ENCODE peak calls at places on chromosomes 1 and 21, in nine cellular contexts. Y, J, Z, H, A, C, D, T and P are unnamed samples.
A peak's percentile ranks its signal among the peaks of the same experiment; 100 is the strongest.

GRCh38 chr1:3069491-3070303 is 694 bp downstream of the PRDM16 start:
- DNase-seq in Y (no peak), J (peak; percentile 57), Z (peak; percentile 33), A (no peak), H (peak; percentile 94), C (peak; percentile 48), T (no peak), D (no peak), P (peak; percentile 4)

GRCh38 chr1:92404661-92405060 is 82.1 kb downstream of the GFI1 start:
- DNase-seq in T (no peak), A (no peak), J (peak; percentile 45), H (no peak), Y (no peak), D (no peak), Z (no peak), C (peak; percentile 33), P (peak; percentile 71)

GRCh38 chr1:53327183-53327941 is 508 bp downstream of the LRP8 start:
- DNase-seq in J (peak; percentile 33), Z (peak; percentile 34), A (peak; percentile 71), Y (peak; percentile 53), D (peak; percentile 46), T (peak; percentile 20), H (peak; percentile 47), C (peak; percentile 33), P (peak; percentile 60)

GRCh38 chr1:243623831-243624230 is 226.2 kb downstream of the AKT3 start:
- DNase-seq in H (peak; percentile 12), A (no peak), T (peak; percentile 73), D (no peak), C (peak; percentile 84), J (peak; percentile 64), Z (peak; percentile 59), Y (no peak), P (peak; percentile 90)

GRCh38 chr1:41620365-41621169 is 136.1 kb upstream of the EDN2 start:
- DNase-seq in J (no peak), Z (no peak), Y (no peak), T (no peak), A (no peak), D (no peak), H (no peak), C (no peak), P (no peak)

GRCh38 chr1:12056331-12056841 is 6.7 kb upstream of the TNFRSF8 start:
- DNase-seq in Y (no peak), A (no peak), D (no peak), T (peak; percentile 9), J (no peak), Z (no peak), C (no peak), H (no peak), P (peak; percentile 66)

GRCh38 chr1:144101397-144102050 is 129.7 kb upstream of the FAM72C start:
- DNase-seq in D (no peak), T (no peak), J (no peak), H (no peak), A (no peak), C (no peak), Z (no peak), Y (no peak), P (no peak)

GRCh38 chr1:167543566-167543965 is 10.0 kb downstream of the CREG1 start:
- DNase-seq in A (no peak), C (no peak), T (no peak), Z (no peak), J (no peak), Y (no peak), H (no peak), D (no peak), P (no peak)

GRCh38 chr1:9451086-9451485 is 88.2 kb upstream of the SLC25A33 start:
- DNase-seq in H (no peak), J (no peak), C (no peak), T (no peak), D (no peak), Z (no peak), Y (no peak), A (no peak), P (no peak)

GRCh38 chr1:11157867-11158266 is 31.3 kb upstream of the ANGPTL7 start:
- DNase-seq in Y (no peak), Z (no peak), T (peak; percentile 41), A (no peak), H (no peak), J (peak; percentile 69), C (peak; percentile 41), D (no peak), P (peak; percentile 30)

GRCh38 chr1:182185822-182186756 is 124.6 kb upstream of the ZNF648 start:
- DNase-seq in T (peak; percentile 52), Z (no peak), Y (no peak), D (no peak), A (no peak), C (peak; percentile 92), J (peak; percentile 20), H (no peak), P (peak; percentile 71)

GRCh38 chr1:27726173-27726793 is 522 bp downstream of the FAM76A start:
- DNase-seq in Z (peak; percentile 61), C (peak; percentile 59), T (peak; percentile 29), D (no peak), Y (peak; percentile 48), H (peak; percentile 66), J (peak; percentile 42), A (peak; percentile 47), P (peak; percentile 59)

GRCh38 chr21:32413697-32414578 is 1.4 kb downstream of the EVA1C start:
- DNase-seq in C (peak; percentile 57), Y (no peak), J (peak; percentile 47), H (no peak), A (no peak), T (no peak), Z (peak; percentile 49), D (no peak), P (peak; percentile 25)

GRCh38 chr1:151399890-151400235 is 490 bp downstream of the PSMB4 start:
- DNase-seq in Y (no peak), A (peak; percentile 41), J (peak; percentile 57), Z (peak; percentile 20), H (peak; percentile 26), T (no peak), C (peak; percentile 44), D (no peak), P (peak; percentile 52)

GRCh38 chr1:30876451-30877204 is 31.9 kb downstream of the SDC3 start:
- DNase-seq in D (no peak), H (no peak), A (no peak), C (no peak), Z (no peak), J (no peak), T (no peak), Y (no peak), P (no peak)

GRCh38 chr21:28294046-28294445 is 698.6 kb downstream of the LTN1 start:
- DNase-seq in J (peak; percentile 67), D (no peak), C (peak; percentile 63), H (peak; percentile 3), Z (peak; percentile 42), A (no peak), Y (no peak), T (peak; percentile 69), P (peak; percentile 78)

GRCh38 chr1:151435174-151435573 is 24.1 kb downstream of the POGZ start:
- DNase-seq in D (no peak), C (peak; percentile 19), J (no peak), H (no peak), Z (no peak), Y (no peak), T (peak; percentile 13), A (no peak), P (no peak)

GRCh38 chr1:186295980-186296379 is 79.1 kb downstream of the TPR start:
- DNase-seq in Z (no peak), J (peak; percentile 71), C (peak; percentile 6), Y (no peak), T (peak; percentile 15), H (no peak), A (no peak), D (no peak), P (no peak)

GRCh38 chr1:228765543-228765942 is 30.3 kb downstream of the RHOU start:
- DNase-seq in Z (no peak), H (no peak), C (no peak), D (no peak), J (no peak), Y (peak; percentile 28), T (no peak), A (peak; percentile 73), P (no peak)

GRCh38 chr1:22918644-22919043 is 54.0 kb downstream of the LACTBL1 start:
- DNase-seq in D (no peak), J (no peak), T (no peak), Y (no peak), A (no peak), H (no peak), Z (no peak), C (no peak), P (no peak)

GRCh38 chr1:53367503-53368313 is 39.8 kb upstream of the LRP8 start:
- DNase-seq in D (peak; percentile 40), T (no peak), Z (no peak), Y (peak; percentile 88), J (no peak), A (peak; percentile 88), C (peak; percentile 20), H (no peak), P (no peak)

GRCh38 chr1:19208710-19209438 is 1.2 kb downstream of the UBR4 start:
- DNase-seq in J (peak; percentile 83), T (peak; percentile 79), D (no peak), Z (peak; percentile 54), A (no peak), C (peak; percentile 78), H (peak; percentile 36), Y (no peak), P (peak; percentile 75)

GRCh38 chr21:38927776-38928175 is 122.0 kb downstream of the ETS2 start:
- DNase-seq in D (no peak), Z (no peak), T (no peak), J (no peak), A (no peak), H (no peak), Y (no peak), C (no peak), P (no peak)

GRCh38 chr1:5913078-5913845 is 79.0 kb downstream of the NPHP4 start:
- DNase-seq in T (no peak), Y (no peak), Z (no peak), J (peak; percentile 52), H (no peak), A (no peak), D (no peak), C (peak; percentile 7), P (peak; percentile 2)